ENCODE peak calls at places on chromosome 1, in seven cellular contexts. One of them, this sample, is unnamed.

GRCh38 chr1:37714689-37715088 is 22.4 kb downstream of the CDCA8 start:
- DNase-seq in IMR-90: no peak
- DNase-seq in endothelial cell of umbilical vein: no peak
- DNase-seq in heart left ventricle: no peak
- DNase-seq in prostate gland: no peak
- DNase-seq in esophagus muscularis mucosa: no peak
- DNase-seq in A549: no peak
- DNase-seq in this sample: no peak

GRCh38 chr1:244053831-244054230 is 2.7 kb downstream of the ZBTB18 start:
- DNase-seq in esophagus muscularis mucosa: no peak
- DNase-seq in endothelial cell of umbilical vein: no peak
- DNase-seq in prostate gland: no peak
- DNase-seq in IMR-90: no peak
- DNase-seq in A549: no peak
- DNase-seq in heart left ventricle: no peak
- DNase-seq in this sample: no peak

GRCh38 chr1:246428542-246429308 is 78.4 kb downstream of the SMYD3 start:
- DNase-seq in A549: no peak
- DNase-seq in heart left ventricle: no peak
- DNase-seq in endothelial cell of umbilical vein: no peak
- DNase-seq in esophagus muscularis mucosa: no peak
- DNase-seq in prostate gland: no peak
- DNase-seq in IMR-90: peak; percentile 93
- DNase-seq in this sample: peak; percentile 26

GRCh38 chr1:158103860-158104522 is 76.7 kb upstream of the CD1D start:
- DNase-seq in esophagus muscularis mucosa: no peak
- DNase-seq in IMR-90: no peak
- DNase-seq in endothelial cell of umbilical vein: no peak
- DNase-seq in heart left ventricle: no peak
- DNase-seq in A549: no peak
- DNase-seq in prostate gland: no peak
- DNase-seq in this sample: no peak

GRCh38 chr1:12129624-12130023 is 37.2 kb upstream of the TNFRSF1B start:
- DNase-seq in IMR-90: no peak
- DNase-seq in esophagus muscularis mucosa: no peak
- DNase-seq in prostate gland: no peak
- DNase-seq in heart left ventricle: no peak
- DNase-seq in endothelial cell of umbilical vein: no peak
- DNase-seq in A549: no peak
- DNase-seq in this sample: no peak

GRCh38 chr1:48947761-48948537 is 171.3 kb upstream of the BEND5 start:
- DNase-seq in esophagus muscularis mucosa: no peak
- DNase-seq in prostate gland: no peak
- DNase-seq in IMR-90: no peak
- DNase-seq in A549: no peak
- DNase-seq in heart left ventricle: no peak
- DNase-seq in endothelial cell of umbilical vein: no peak
- DNase-seq in this sample: no peak

GRCh38 chr1:207691814-207692213 is 46.9 kb downstream of the CR1L start:
- DNase-seq in heart left ventricle: no peak
- DNase-seq in esophagus muscularis mucosa: no peak
- DNase-seq in prostate gland: no peak
- DNase-seq in A549: no peak
- DNase-seq in IMR-90: no peak
- DNase-seq in endothelial cell of umbilical vein: no peak
- DNase-seq in this sample: no peak

GRCh38 chr1:74811421-74812179 is 78.6 kb downstream of the TYW3 start:
- DNase-seq in IMR-90: no peak
- DNase-seq in endothelial cell of umbilical vein: no peak
- DNase-seq in prostate gland: no peak
- DNase-seq in heart left ventricle: no peak
- DNase-seq in esophagus muscularis mucosa: no peak
- DNase-seq in A549: no peak
- DNase-seq in this sample: no peak

GRCh38 chr1:13761883-13762282 is 61.9 kb downstream of the PRDM2 start:
- DNase-seq in heart left ventricle: no peak
- DNase-seq in endothelial cell of umbilical vein: no peak
- DNase-seq in esophagus muscularis mucosa: peak; percentile 17
- DNase-seq in A549: no peak
- DNase-seq in prostate gland: no peak
- DNase-seq in IMR-90: no peak
- DNase-seq in this sample: no peak

GRCh38 chr1:11540773-11541160 is 61.8 kb downstream of the DISP3 start:
- DNase-seq in heart left ventricle: no peak
- DNase-seq in IMR-90: no peak
- DNase-seq in prostate gland: no peak
- DNase-seq in esophagus muscularis mucosa: no peak
- DNase-seq in endothelial cell of umbilical vein: no peak
- DNase-seq in A549: no peak
- DNase-seq in this sample: no peak

GRCh38 chr1:2965676-2966075 is 55.6 kb upstream of the ACTRT2 start:
- DNase-seq in A549: no peak
- DNase-seq in esophagus muscularis mucosa: no peak
- DNase-seq in prostate gland: no peak
- DNase-seq in heart left ventricle: no peak
- DNase-seq in IMR-90: no peak
- DNase-seq in endothelial cell of umbilical vein: no peak
- DNase-seq in this sample: no peak

GRCh38 chr1:224183591-224184312 is 712 bp downstream of the DEGS1 start:
- DNase-seq in endothelial cell of umbilical vein: peak; percentile 69
- DNase-seq in heart left ventricle: peak; percentile 61
- DNase-seq in esophagus muscularis mucosa: no peak
- DNase-seq in prostate gland: no peak
- DNase-seq in A549: peak; percentile 53
- DNase-seq in IMR-90: peak; percentile 61
- DNase-seq in this sample: peak; percentile 56

GRCh38 chr1:38029725-38030511 is 16.7 kb downstream of the POU3F1 start:
- DNase-seq in esophagus muscularis mucosa: no peak
- DNase-seq in endothelial cell of umbilical vein: peak; percentile 79
- DNase-seq in A549: no peak
- DNase-seq in prostate gland: no peak
- DNase-seq in IMR-90: peak; percentile 62
- DNase-seq in heart left ventricle: no peak
- DNase-seq in this sample: peak; percentile 87

GRCh38 chr1:203597386-203598040 is 29.1 kb upstream of the ATP2B4 start:
- DNase-seq in endothelial cell of umbilical vein: no peak
- DNase-seq in heart left ventricle: peak; percentile 67
- DNase-seq in prostate gland: no peak
- DNase-seq in IMR-90: no peak
- DNase-seq in esophagus muscularis mucosa: no peak
- DNase-seq in A549: no peak
- DNase-seq in this sample: no peak

GRCh38 chr1:47584249-47584648 is 146.4 kb downstream of the FOXD2 start:
- DNase-seq in prostate gland: no peak
- DNase-seq in IMR-90: no peak
- DNase-seq in A549: no peak
- DNase-seq in heart left ventricle: peak; percentile 3
- DNase-seq in endothelial cell of umbilical vein: no peak
- DNase-seq in esophagus muscularis mucosa: no peak
- DNase-seq in this sample: no peak

GRCh38 chr1:13766906-13767564 is 67.0 kb downstream of the PRDM2 start:
- DNase-seq in IMR-90: peak; percentile 86
- DNase-seq in esophagus muscularis mucosa: no peak
- DNase-seq in endothelial cell of umbilical vein: no peak
- DNase-seq in heart left ventricle: no peak
- DNase-seq in prostate gland: no peak
- DNase-seq in A549: no peak
- DNase-seq in this sample: peak; percentile 28

GRCh38 chr1:112954945-112955677 is 885 bp downstream of the SLC16A1 start:
- DNase-seq in prostate gland: peak; percentile 20
- DNase-seq in endothelial cell of umbilical vein: peak; percentile 80
- DNase-seq in heart left ventricle: peak; percentile 56
- DNase-seq in A549: peak; percentile 42
- DNase-seq in IMR-90: peak; percentile 61
- DNase-seq in esophagus muscularis mucosa: no peak
- DNase-seq in this sample: peak; percentile 58

GRCh38 chr1:5586629-5587028 is 405.6 kb downstream of the NPHP4 start:
- DNase-seq in IMR-90: no peak
- DNase-seq in A549: no peak
- DNase-seq in esophagus muscularis mucosa: peak; percentile 75
- DNase-seq in endothelial cell of umbilical vein: no peak
- DNase-seq in heart left ventricle: no peak
- DNase-seq in prostate gland: no peak
- DNase-seq in this sample: no peak

GRCh38 chr1:223429313-223429731 is 36.1 kb downstream of the CCDC185 start:
- DNase-seq in esophagus muscularis mucosa: no peak
- DNase-seq in A549: no peak
- DNase-seq in endothelial cell of umbilical vein: no peak
- DNase-seq in prostate gland: peak; percentile 30
- DNase-seq in heart left ventricle: peak; percentile 36
- DNase-seq in IMR-90: peak; percentile 40
- DNase-seq in this sample: no peak

GRCh38 chr1:173507847-173508209 is 30.7 kb downstream of the PRDX6 start:
- DNase-seq in prostate gland: no peak
- DNase-seq in esophagus muscularis mucosa: no peak
- DNase-seq in heart left ventricle: no peak
- DNase-seq in endothelial cell of umbilical vein: no peak
- DNase-seq in A549: no peak
- DNase-seq in IMR-90: no peak
- DNase-seq in this sample: peak; percentile 28

GRCh38 chr1:66607458-66607857 is 73.5 kb downstream of the SGIP1 start:
- DNase-seq in heart left ventricle: no peak
- DNase-seq in IMR-90: no peak
- DNase-seq in prostate gland: no peak
- DNase-seq in endothelial cell of umbilical vein: no peak
- DNase-seq in A549: no peak
- DNase-seq in esophagus muscularis mucosa: no peak
- DNase-seq in this sample: no peak

GRCh38 chr1:43445618-43446387 is 7.9 kb downstream of the HYI start:
- DNase-seq in esophagus muscularis mucosa: no peak
- DNase-seq in endothelial cell of umbilical vein: no peak
- DNase-seq in heart left ventricle: no peak
- DNase-seq in A549: no peak
- DNase-seq in prostate gland: no peak
- DNase-seq in IMR-90: peak; percentile 24
- DNase-seq in this sample: no peak

GRCh38 chr1:120178799-120179419 is 2.6 kb upstream of the SEC22B start:
- DNase-seq in heart left ventricle: no peak
- DNase-seq in A549: no peak
- DNase-seq in endothelial cell of umbilical vein: no peak
- DNase-seq in esophagus muscularis mucosa: no peak
- DNase-seq in prostate gland: no peak
- DNase-seq in IMR-90: peak; percentile 37
- DNase-seq in this sample: no peak

GRCh38 chr1:36761073-36761472 is 273.2 kb downstream of the GRIK3 start:
- DNase-seq in endothelial cell of umbilical vein: peak; percentile 42
- DNase-seq in prostate gland: no peak
- DNase-seq in A549: no peak
- DNase-seq in IMR-90: no peak
- DNase-seq in heart left ventricle: no peak
- DNase-seq in esophagus muscularis mucosa: no peak
- DNase-seq in this sample: no peak

GRCh38 chr1:222784371-222784770 is 30.5 kb upstream of the DISP1 start:
- DNase-seq in endothelial cell of umbilical vein: no peak
- DNase-seq in heart left ventricle: no peak
- DNase-seq in esophagus muscularis mucosa: no peak
- DNase-seq in prostate gland: no peak
- DNase-seq in A549: no peak
- DNase-seq in IMR-90: no peak
- DNase-seq in this sample: no peak

GRCh38 chr1:110508038-110508437 is 10.9 kb downstream of the KCNA10 start:
- DNase-seq in esophagus muscularis mucosa: no peak
- DNase-seq in heart left ventricle: peak; percentile 37
- DNase-seq in endothelial cell of umbilical vein: no peak
- DNase-seq in IMR-90: peak; percentile 9
- DNase-seq in A549: no peak
- DNase-seq in prostate gland: no peak
- DNase-seq in this sample: no peak

GRCh38 chr1:214566158-214567104 is 15.0 kb upstream of the PTPN14 start:
- DNase-seq in prostate gland: no peak
- DNase-seq in heart left ventricle: no peak
- DNase-seq in A549: peak; percentile 54
- DNase-seq in IMR-90: peak; percentile 94
- DNase-seq in esophagus muscularis mucosa: no peak
- DNase-seq in endothelial cell of umbilical vein: peak; percentile 67
- DNase-seq in this sample: no peak

GRCh38 chr1:117122297-117123025 is 912 bp upstream of the TRIM45 start:
- DNase-seq in heart left ventricle: no peak
- DNase-seq in prostate gland: no peak
- DNase-seq in esophagus muscularis mucosa: no peak
- DNase-seq in IMR-90: no peak
- DNase-seq in A549: no peak
- DNase-seq in endothelial cell of umbilical vein: no peak
- DNase-seq in this sample: no peak

GRCh38 chr1:110593905-110594304 is 12.3 kb downstream of the KCNA2 start:
- DNase-seq in heart left ventricle: no peak
- DNase-seq in A549: no peak
- DNase-seq in IMR-90: no peak
- DNase-seq in prostate gland: no peak
- DNase-seq in endothelial cell of umbilical vein: no peak
- DNase-seq in esophagus muscularis mucosa: no peak
- DNase-seq in this sample: no peak

GRCh38 chr1:3778590-3779264 is 6.2 kb downstream of the SMIM1 start:
- DNase-seq in heart left ventricle: no peak
- DNase-seq in prostate gland: no peak
- DNase-seq in esophagus muscularis mucosa: no peak
- DNase-seq in IMR-90: no peak
- DNase-seq in A549: no peak
- DNase-seq in endothelial cell of umbilical vein: no peak
- DNase-seq in this sample: no peak

GRCh38 chr1:52055066-52055853 is at the start of gene TXNDC12:
- DNase-seq in A549: peak; percentile 86
- DNase-seq in prostate gland: peak; percentile 88
- DNase-seq in esophagus muscularis mucosa: peak; percentile 96
- DNase-seq in heart left ventricle: peak; percentile 80
- DNase-seq in IMR-90: peak; percentile 91
- DNase-seq in endothelial cell of umbilical vein: peak; percentile 92
- DNase-seq in this sample: peak; percentile 72
- TF ChIP-seq POLR2A in A549: peak; percentile 68
- TF ChIP-seq POLR2A in prostate gland: peak; percentile 85
- TF ChIP-seq POLR2A in esophagus muscularis mucosa: peak; percentile 61
- TF ChIP-seq POLR2A in heart left ventricle: peak; percentile 79
- TF ChIP-seq POLR2A in IMR-90: peak; percentile 88
- TF ChIP-seq POLR2A in endothelial cell of umbilical vein: peak; percentile 96
- TF ChIP-seq POLR2A in this sample: peak; percentile 87

GRCh38 chr1:1374861-1375662 is at the start of gene AURKAIP1:
- DNase-seq in IMR-90: peak; percentile 100
- DNase-seq in prostate gland: peak; percentile 99
- DNase-seq in heart left ventricle: peak; percentile 99
- DNase-seq in endothelial cell of umbilical vein: peak; percentile 100
- DNase-seq in A549: peak; percentile 96
- DNase-seq in esophagus muscularis mucosa: peak; percentile 99
- DNase-seq in this sample: peak; percentile 91
- TF ChIP-seq POLR2A in IMR-90: peak; percentile 78
- TF ChIP-seq POLR2A in prostate gland: peak; percentile 45
- TF ChIP-seq POLR2A in heart left ventricle: peak; percentile 76
- TF ChIP-seq POLR2A in endothelial cell of umbilical vein: peak; percentile 53
- TF ChIP-seq POLR2A in A549: peak; percentile 45
- TF ChIP-seq POLR2A in esophagus muscularis mucosa: no peak
- TF ChIP-seq POLR2A in this sample: peak; percentile 30

GRCh38 chr1:1783320-1783719 is 5.0 kb upstream of the NADK start:
- DNase-seq in A549: no peak
- DNase-seq in heart left ventricle: no peak
- DNase-seq in endothelial cell of umbilical vein: no peak
- DNase-seq in esophagus muscularis mucosa: no peak
- DNase-seq in IMR-90: no peak
- DNase-seq in prostate gland: no peak
- DNase-seq in this sample: no peak
- TF ChIP-seq POLR2A in A549: no peak
- TF ChIP-seq POLR2A in heart left ventricle: no peak
- TF ChIP-seq POLR2A in endothelial cell of umbilical vein: no peak
- TF ChIP-seq POLR2A in esophagus muscularis mucosa: no peak
- TF ChIP-seq POLR2A in IMR-90: no peak
- TF ChIP-seq POLR2A in prostate gland: no peak
- TF ChIP-seq POLR2A in this sample: no peak

GRCh38 chr1:156055649-156056048 is 1.1 kb downstream of the LAMTOR2 start:
- DNase-seq in prostate gland: no peak
- DNase-seq in esophagus muscularis mucosa: no peak
- DNase-seq in endothelial cell of umbilical vein: no peak
- DNase-seq in A549: no peak
- DNase-seq in heart left ventricle: no peak
- DNase-seq in IMR-90: no peak
- DNase-seq in this sample: no peak
- TF ChIP-seq POLR2A in prostate gland: no peak
- TF ChIP-seq POLR2A in esophagus muscularis mucosa: no peak
- TF ChIP-seq POLR2A in endothelial cell of umbilical vein: no peak
- TF ChIP-seq POLR2A in A549: no peak
- TF ChIP-seq POLR2A in heart left ventricle: no peak
- TF ChIP-seq POLR2A in IMR-90: no peak
- TF ChIP-seq POLR2A in this sample: no peak